ENCODE peak calls at places on chromosomes 11 and 22, in eight cellular contexts. E, X, F, M, N, P, S and H are unnamed samples.

GRCh38 chr11:10657308-10658271 is 36.0 kb downstream of the IRAG1 start:
- DNase-seq in E (peak), P (no peak), X (peak), S (peak), M (no peak), N (no peak), F (no peak), H (no peak)

GRCh38 chr22:23518381-23519187 is 61.5 kb downstream of the IGLL1 start:
- DNase-seq in P (no peak), X (no peak), S (no peak), E (no peak), N (no peak), M (no peak), F (no peak), H (no peak)

GRCh38 chr11:72592698-72593097 is 81.5 kb downstream of the PDE2A start:
- DNase-seq in E (no peak), S (no peak), M (no peak), X (no peak), N (no peak), P (no peak), F (no peak), H (no peak)

GRCh38 chr22:46123694-46124382 is 26.5 kb upstream of the PPARA start:
- DNase-seq in M (no peak), E (no peak), P (no peak), X (no peak), S (no peak), F (no peak), N (no peak), H (no peak)

GRCh38 chr11:33835143-33835878 is 56.6 kb downstream of the LMO2 start:
- DNase-seq in N (no peak), P (peak), F (no peak), S (peak), X (peak), M (peak), E (peak), H (no peak)

GRCh38 chr11:86476109-86476861 is 101.6 kb downstream of the CCDC81 start:
- DNase-seq in P (no peak), X (no peak), S (no peak), M (no peak), N (no peak), E (no peak), F (no peak), H (no peak)

GRCh38 chr22:46596032-46596441 is 24.1 kb upstream of the GRAMD4 start:
- DNase-seq in M (no peak), N (no peak), E (no peak), F (no peak), X (no peak), P (no peak), S (peak), H (no peak)

GRCh38 chr11:75164318-75164827 is 13.5 kb downstream of the SLCO2B1 start:
- DNase-seq in F (no peak), N (no peak), M (no peak), X (no peak), S (no peak), P (no peak), E (no peak), H (no peak)

GRCh38 chr11:131945695-131946094 is 575.3 kb downstream of the NTM start:
- DNase-seq in S (no peak), X (no peak), N (no peak), F (no peak), E (no peak), M (no peak), P (no peak), H (no peak)

GRCh38 chr11:1744137-1744878 is 6.1 kb downstream of the IFITM10 start:
- DNase-seq in E (no peak), S (no peak), F (no peak), X (no peak), M (no peak), N (no peak), P (no peak), H (no peak)

GRCh38 chr11:11179239-11179638 is 173.8 kb downstream of the CSNK2A3 start:
- DNase-seq in N (no peak), P (peak), F (no peak), S (peak), X (peak), M (peak), E (peak), H (no peak)

GRCh38 chr22:17486313-17486712 is 77.0 kb upstream of the SLC25A18 start:
- DNase-seq in M (no peak), F (no peak), N (no peak), X (no peak), S (no peak), P (no peak), E (no peak), H (no peak)

GRCh38 chr22:27750866-27751265 is 50.7 kb downstream of the MN1 start:
- DNase-seq in X (no peak), E (no peak), S (no peak), F (no peak), P (no peak), M (no peak), N (no peak), H (no peak)

GRCh38 chr11:64089915-64090810 is 54.4 kb downstream of the FLRT1 start:
- DNase-seq in P (no peak), N (no peak), X (no peak), S (no peak), F (no peak), M (no peak), E (no peak), H (no peak)

GRCh38 chr11:64089027-64089360 is 53.3 kb downstream of the FLRT1 start:
- DNase-seq in N (no peak), M (no peak), X (no peak), E (no peak), P (no peak), S (no peak), F (no peak), H (no peak)

GRCh38 chr11:64089493-64089892 is 53.8 kb downstream of the FLRT1 start:
- DNase-seq in X (no peak), S (no peak), E (no peak), M (no peak), P (no peak), F (no peak), N (no peak), H (no peak)

GRCh38 chr11:64086263-64086938 is 50.7 kb downstream of the FLRT1 start:
- DNase-seq in M (no peak), P (peak), N (no peak), X (no peak), S (peak), F (no peak), E (no peak), H (no peak)

DNA sequence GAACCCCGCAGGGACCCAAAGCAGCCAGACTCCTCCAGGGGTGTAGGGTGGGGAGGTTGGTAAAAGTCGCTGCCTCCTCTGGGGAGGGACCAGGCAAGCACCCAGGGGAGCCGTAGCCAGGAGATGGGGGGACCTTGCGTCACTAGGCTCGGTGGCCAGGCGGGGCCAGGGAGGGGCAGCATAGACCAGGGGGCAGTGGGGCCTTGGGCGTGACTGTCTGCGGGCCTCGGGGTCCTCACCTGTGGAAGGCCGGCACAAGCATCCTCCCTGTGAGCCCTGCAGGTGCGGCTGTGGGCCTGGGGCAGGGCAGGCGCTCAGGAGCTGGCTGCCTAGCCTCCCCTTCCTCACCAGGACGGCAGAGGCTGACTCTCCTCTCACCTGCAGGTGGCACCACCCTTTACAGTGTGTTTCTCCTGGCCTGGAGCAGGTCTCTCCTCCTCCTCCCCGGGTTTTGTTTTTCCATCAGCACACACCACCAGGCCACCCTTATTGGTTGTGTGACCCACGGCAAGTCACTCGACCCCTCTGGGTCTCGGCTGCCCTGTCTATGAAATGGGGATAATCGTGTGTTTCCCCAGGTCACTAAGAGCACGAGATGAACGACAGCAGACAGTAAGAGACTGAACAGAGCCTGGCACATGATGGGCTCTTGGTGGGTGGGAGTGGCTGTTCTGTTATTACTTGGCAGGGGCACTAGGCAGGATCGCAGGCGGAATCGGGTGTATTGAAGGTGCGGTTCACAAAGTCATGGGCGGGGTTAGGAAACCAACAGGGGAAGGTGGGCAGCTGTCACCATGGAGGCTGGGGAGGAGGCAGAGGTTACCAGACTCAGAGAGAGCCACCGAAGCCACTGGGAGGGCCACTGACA is 52.7 kb downstream of the FLRT1 start:
- DNase-seq in P (no peak), X (no peak), E (no peak), N (no peak), M (peak), S (no peak), F (no peak), H (no peak)
- TF ChIP-seq CTCF in P (peak), X (peak), E (peak), N (peak), M (no peak), S (peak), F (peak), H (peak)

GRCh38 chr11:67584205-67584880 is 731 bp downstream of the GSTP1 start:
- DNase-seq in S (peak), P (no peak), E (no peak), M (no peak), N (peak), F (peak), X (peak), H (peak)

GRCh38 chr11:67581469-67581868 is 2.1 kb upstream of the GSTP1 start:
- DNase-seq in S (no peak), X (no peak), N (no peak), M (no peak), P (no peak), F (no peak), E (no peak), H (no peak)

GRCh38 chr11:67584881-67585873 is 1.6 kb downstream of the GSTP1 start:
- DNase-seq in F (no peak), X (no peak), M (no peak), S (no peak), N (no peak), P (no peak), E (no peak), H (no peak)

GRCh38 chr11:67582026-67582425 is 1.6 kb upstream of the GSTP1 start:
- DNase-seq in P (no peak), F (no peak), S (no peak), E (no peak), X (no peak), M (no peak), N (no peak), H (no peak)

GRCh38 chr11:67583319-67584204 is at the start of gene GSTP1:
- DNase-seq in N (peak), P (peak), S (peak), E (peak), X (peak), M (peak), F (no peak), H (peak)
- TF ChIP-seq CTCF in N (peak), P (peak), S (peak), E (peak), X (peak), M (peak), F (peak), H (peak)

GRCh38 chr11:3344775-3345174 is 34.2 kb downstream of the ZNF195 start:
- DNase-seq in E (no peak), P (no peak), N (no peak), X (no peak), S (no peak), M (no peak), F (no peak), H (no peak)

GRCh38 chr11:3344327-3344726 is 34.6 kb downstream of the ZNF195 start:
- DNase-seq in X (no peak), P (no peak), E (no peak), M (no peak), F (no peak), S (no peak), N (no peak), H (no peak)

GRCh38 chr11:3338569-3339565 is 40.1 kb downstream of the ZNF195 start:
- DNase-seq in X (no peak), F (no peak), E (no peak), M (no peak), P (no peak), N (no peak), S (no peak), H (no peak)

GRCh38 chr11:3340025-3340424 is 38.9 kb downstream of the ZNF195 start:
- DNase-seq in X (peak), F (no peak), E (peak), P (peak), N (no peak), S (peak), M (peak), H (no peak)

GRCh38 chr11:3341298-3341697 is 37.6 kb downstream of the ZNF195 start:
- DNase-seq in M (peak), F (no peak), S (peak), P (no peak), N (no peak), X (peak), E (no peak), H (peak)
- TF ChIP-seq CTCF in M (peak), F (peak), S (peak), P (peak), N (peak), X (peak), E (peak), H (peak)

GRCh38 chr11:129639300-129639699 is 176.3 kb upstream of the TMEM45B start:
- DNase-seq in N (no peak), X (peak), M (peak), P (peak), F (peak), E (peak), S (peak), H (no peak)
- TF ChIP-seq CTCF in N (no peak), X (no peak), M (no peak), P (no peak), F (no peak), E (no peak), S (no peak), H (no peak)

GRCh38 chr11:123580557-123581275 is 73.7 kb downstream of the SCN3B start:
- DNase-seq in X (peak), M (peak), F (no peak), P (no peak), N (no peak), E (no peak), S (no peak), H (peak)
- TF ChIP-seq CTCF in X (peak), M (peak), F (peak), P (peak), N (peak), E (peak), S (peak), H (peak)

GRCh38 chr11:44030996-44031395 is 16.8 kb upstream of the ACCSL start:
- DNase-seq in S (no peak), N (no peak), F (no peak), M (no peak), E (no peak), X (no peak), P (no peak), H (no peak)

GRCh38 chr11:44029507-44029845 is 18.3 kb upstream of the ACCSL start:
- DNase-seq in F (no peak), X (no peak), M (no peak), N (no peak), E (no peak), S (no peak), P (no peak), H (no peak)

GRCh38 chr11:44028816-44029506 is 18.8 kb upstream of the ACCSL start:
- DNase-seq in M (no peak), F (no peak), X (no peak), E (no peak), S (no peak), P (no peak), N (no peak), H (no peak)

GRCh38 chr11:44031549-44031948 is 16.2 kb upstream of the ACCSL start:
- DNase-seq in P (no peak), S (no peak), M (no peak), E (no peak), F (no peak), N (no peak), X (no peak), H (no peak)

DNA sequence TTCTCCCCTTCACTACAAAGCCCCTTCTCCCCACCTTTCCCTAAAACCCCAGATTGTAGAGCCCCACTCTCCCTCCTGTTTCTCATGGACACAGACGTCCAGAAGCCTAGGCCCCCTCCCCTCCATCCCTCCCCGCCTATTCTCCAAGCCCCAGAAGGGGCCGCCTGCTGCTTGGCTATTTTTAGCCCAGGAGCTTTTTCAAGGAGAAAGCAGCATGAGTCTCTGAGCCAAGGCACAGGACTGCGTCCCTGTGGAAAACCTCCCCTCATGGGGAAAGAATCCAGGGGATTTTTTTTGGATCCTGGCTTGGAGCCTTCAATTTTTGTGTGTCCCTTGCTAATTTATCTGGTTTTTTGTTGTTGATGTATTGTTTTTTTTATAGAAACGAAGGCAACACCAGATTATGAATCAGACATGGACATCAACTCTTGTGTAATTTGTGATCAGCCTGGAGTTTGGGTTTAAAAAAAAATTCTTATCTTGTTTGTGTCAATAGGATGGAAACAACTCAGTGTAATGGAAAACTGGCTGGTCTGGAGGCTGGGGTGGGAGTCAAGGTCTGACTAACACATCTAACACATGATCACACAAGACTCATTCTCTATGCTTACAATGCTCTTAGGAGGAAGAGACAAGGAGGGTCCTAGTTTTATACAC is 17.4 kb upstream of the ACCSL start:
- DNase-seq in F (no peak), M (no peak), X (no peak), N (no peak), E (no peak), S (peak), P (no peak), H (peak)
- TF ChIP-seq CTCF in F (no peak), M (no peak), X (no peak), N (no peak), E (no peak), S (no peak), P (no peak), H (no peak)

GRCh38 chr11:57475191-57475590 is 14.9 kb downstream of the RTN4RL2 start:
- DNase-seq in F (no peak), S (no peak), M (no peak), P (no peak), E (no peak), X (no peak), N (no peak), H (no peak)

GRCh38 chr11:57475671-57476222 is 15.4 kb downstream of the RTN4RL2 start:
- DNase-seq in F (no peak), M (no peak), S (no peak), X (no peak), N (no peak), P (no peak), E (no peak), H (no peak)

GRCh38 chr11:57477507-57478189 is 17.3 kb downstream of the RTN4RL2 start:
- DNase-seq in M (no peak), E (no peak), N (no peak), S (no peak), F (no peak), P (no peak), X (no peak), H (no peak)

GRCh38 chr11:57476223-57476882 is 16.0 kb downstream of the RTN4RL2 start:
- DNase-seq in N (no peak), X (no peak), P (no peak), E (no peak), F (no peak), S (no peak), M (no peak), H (no peak)

GRCh38 chr11:57476883-57477506 is 16.7 kb downstream of the RTN4RL2 start:
- DNase-seq in M (no peak), X (peak), P (no peak), S (no peak), F (no peak), N (no peak), E (no peak), H (no peak)
- TF ChIP-seq CTCF in M (no peak), X (peak), P (peak), S (peak), F (peak), N (peak), E (peak), H (peak)

GRCh38 chr22:29267858-29268510 is at the start of the genes EWSR1 and RHBDD3:
- DNase-seq in N (peak), M (peak), P (no peak), E (peak), S (peak), X (peak), F (peak), H (peak)
- TF ChIP-seq CTCF in N (no peak), M (no peak), P (no peak), E (no peak), S (no peak), X (no peak), F (no peak), H (no peak)

GRCh38 chr11:18699269-18699596 is 654 bp downstream of the TMEM86A start:
- DNase-seq in S (no peak), X (no peak), N (no peak), P (no peak), M (no peak), F (no peak), E (no peak), H (no peak)

GRCh38 chr11:18698341-18699268 is at the start of gene TMEM86A:
- DNase-seq in E (no peak), P (no peak), F (peak), S (peak), X (peak), M (peak), N (peak), H (peak)

GRCh38 chr11:18699848-18700261 is 1.3 kb downstream of the TMEM86A start:
- DNase-seq in S (no peak), F (no peak), P (no peak), M (no peak), N (no peak), X (no peak), E (no peak), H (no peak)

GRCh38 chr11:18696638-18697225 is 1.8 kb upstream of the TMEM86A start:
- DNase-seq in S (peak), N (no peak), M (no peak), E (no peak), F (no peak), X (no peak), P (no peak), H (no peak)

GRCh38 chr11:18697581-18697980 is 998 bp upstream of the TMEM86A start:
- DNase-seq in X (no peak), N (no peak), P (no peak), M (no peak), S (no peak), E (no peak), F (no peak), H (no peak)
- TF ChIP-seq CTCF in X (no peak), N (no peak), P (no peak), M (no peak), S (no peak), E (no peak), F (no peak), H (no peak)